ENCODE peak calls at places on chromosomes 13 and 19, in five cellular contexts. V is HFFc6, X is adrenal gland, P is fibroblast of lung, J is progenitor cell of endocrine pancreas. K is an unnamed sample.

GRCh38 chr19:8567522-8568172 is 9.6 kb downstream of the MYO1F start:
- DNase-seq in V (no peak), X (no peak), P (no peak), J (no peak), K (no peak)

GRCh38 chr13:34086281-34086680 is 268.3 kb downstream of the RFC3 start:
- DNase-seq in V (no peak), X (no peak), P (no peak), J (no peak), K (no peak)

GRCh38 chr19:42412223-42412622 is 15.0 kb downstream of the LIPE start:
- DNase-seq in V (peak), X (no peak), P (no peak), J (no peak), K (peak)

GRCh38 chr19:2339644-2340310 is 11.3 kb downstream of the SPPL2B start:
- DNase-seq in V (no peak), X (no peak), P (no peak), J (no peak), K (peak)

GRCh38 chr13:51577690-51578089 is 6.6 kb upstream of the WDFY2 start:
- DNase-seq in V (no peak), X (no peak), P (no peak), J (no peak), K (no peak)

GRCh38 chr19:611506-611869 is 21.8 kb downstream of the HCN2 start:
- DNase-seq in V (peak), X (no peak), P (peak), J (no peak), K (no peak)

GRCh38 chr13:85386424-85386823 is 412.8 kb downstream of the SLITRK6 start:
- DNase-seq in V (no peak), X (no peak), P (no peak), J (no peak), K (no peak)

GRCh38 chr19:45558399-45558878 is 26.2 kb downstream of the OPA3 start:
- DNase-seq in V (no peak), X (peak), P (peak), J (no peak), K (peak)

GRCh38 chr13:51258612-51259358 is 36.6 kb downstream of the FAM124A start:
- DNase-seq in V (no peak), X (no peak), P (no peak), J (no peak), K (no peak)

GRCh38 chr13:85419611-85420010 is 379.6 kb downstream of the SLITRK6 start:
- DNase-seq in V (no peak), X (no peak), P (no peak), J (no peak), K (no peak)

GRCh38 chr13:80399340-80400163 is 58.6 kb upstream of the SPRY2 start:
- DNase-seq in V (no peak), X (no peak), P (no peak), J (no peak), K (no peak)

GRCh38 chr13:112053167-112053743 is 13.7 kb upstream of the SOX1 start:
- DNase-seq in V (no peak), X (no peak), P (no peak), J (no peak), K (no peak)

GRCh38 chr19:11942843-11943108 is 17.9 kb downstream of the ZNF700 start:
- DNase-seq in V (no peak), X (no peak), P (no peak), J (no peak), K (no peak)

GRCh38 chr19:1047696-1048147 is 7.8 kb downstream of the ABCA7 start:
- DNase-seq in V (no peak), X (no peak), P (no peak), J (no peak), K (no peak)

GRCh38 chr19:45178262-45179062 is at the start of gene BLOC1S3:
- DNase-seq in V (peak), X (peak), P (peak), J (peak), K (peak)

GRCh38 chr19:33273065-33273736 is 29.1 kb downstream of the CEBPA start:
- DNase-seq in V (no peak), X (no peak), P (no peak), J (no peak), K (no peak)

GRCh38 chr19:12156254-12157058 is at the start of gene ZNF625:
- DNase-seq in V (peak), X (peak), P (peak), J (peak), K (peak)

GRCh38 chr13:62875118-62875640 is 1459.5 kb upstream of the PCDH20 start:
- DNase-seq in V (no peak), X (no peak), P (no peak), J (no peak), K (no peak)

DNA sequence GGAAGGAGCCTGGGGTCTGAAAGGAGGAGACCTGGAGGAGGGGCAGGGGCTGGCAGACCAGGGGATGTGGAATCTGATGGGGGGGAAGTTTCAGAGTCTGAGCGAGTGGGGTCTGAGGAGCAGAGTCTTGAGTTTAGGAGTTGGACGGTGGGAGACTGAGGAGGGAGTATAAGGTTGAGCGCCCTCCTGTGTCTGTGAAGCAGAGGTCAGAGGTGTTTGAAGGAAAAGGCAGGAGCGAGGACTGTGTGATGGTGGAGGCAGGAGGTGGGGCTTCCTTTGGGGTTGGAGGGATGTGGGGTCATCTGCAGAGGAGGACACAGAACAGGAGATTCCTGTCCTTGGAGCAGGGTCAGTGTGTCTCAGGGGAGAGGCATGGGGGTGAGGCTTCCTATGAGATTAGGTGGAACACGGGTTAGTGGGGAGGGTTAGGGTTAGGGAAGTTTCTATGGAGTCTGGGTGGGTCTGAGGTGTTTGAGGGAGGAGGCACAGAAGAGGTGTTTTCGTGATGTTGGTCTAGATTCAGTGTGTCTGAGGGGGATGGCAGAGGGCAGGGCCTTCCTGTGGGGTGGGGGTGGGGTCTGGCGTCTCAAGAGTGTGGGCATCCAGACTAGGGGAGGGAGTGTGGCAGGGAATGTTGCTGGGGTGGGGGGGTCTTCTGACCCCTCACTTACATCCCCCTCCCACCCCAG is 8.3 kb downstream of the RYR1 start:
- DNase-seq in V (no peak), X (no peak), P (no peak), J (no peak), K (no peak)
- TF ChIP-seq CTCF in V (no peak), X (no peak), P (no peak), J (peak), K (no peak)

GRCh38 chr13:61463027-61463426 is 47.4 kb upstream of the PCDH20 start:
- DNase-seq in V (no peak), X (no peak), P (no peak), J (no peak), K (no peak)
- TF ChIP-seq CTCF in V (no peak), X (no peak), P (no peak), J (no peak), K (no peak)

DNA sequence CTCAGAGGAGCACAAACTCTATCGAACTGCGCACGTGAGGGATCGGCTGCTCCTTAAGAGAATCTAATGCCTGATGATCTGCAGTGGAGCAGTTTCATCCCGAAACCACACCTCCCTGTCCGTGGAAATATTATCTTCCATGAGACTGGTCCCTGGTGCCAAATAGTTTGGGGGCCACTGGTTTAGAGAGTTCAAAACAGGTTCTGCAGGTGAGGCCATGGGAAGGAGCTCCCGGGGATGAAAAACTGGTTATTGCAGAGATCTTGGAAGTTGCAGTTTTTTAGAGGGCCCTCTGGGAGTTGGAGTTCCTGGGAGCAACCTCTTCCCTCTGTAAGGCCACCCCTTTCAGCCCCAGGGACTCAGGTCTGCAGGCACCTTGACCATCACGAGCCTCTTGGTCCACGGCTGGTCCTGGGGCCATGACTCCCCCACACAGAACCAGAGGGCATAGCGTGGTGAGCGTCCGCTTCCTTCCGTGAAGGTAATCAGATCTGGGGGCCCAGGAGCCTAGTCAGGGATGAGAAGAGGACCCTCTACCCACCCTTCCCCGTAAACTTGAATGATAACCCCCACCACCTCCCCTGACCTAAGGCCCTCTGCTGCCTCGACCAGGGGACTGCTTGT is 5.2 kb downstream of the IRF3 start:
- DNase-seq in V (no peak), X (no peak), P (no peak), J (no peak), K (no peak)
- TF ChIP-seq CTCF in V (no peak), X (no peak), P (no peak), J (no peak), K (no peak)

GRCh38 chr13:24985102-24985501 is 110.8 kb upstream of the PABPC3 start:
- DNase-seq in V (no peak), X (no peak), P (no peak), J (no peak), K (no peak)
- TF ChIP-seq CTCF in V (no peak), X (no peak), P (no peak), J (peak), K (no peak)

GRCh38 chr19:50870417-50871089 is 2.7 kb upstream of the KLK2 start:
- DNase-seq in V (no peak), X (peak), P (no peak), J (no peak), K (no peak)
- TF ChIP-seq CTCF in V (peak), X (no peak), P (no peak), J (no peak), K (no peak)